ENCODE peak calls at places on chromosomes 12 and 14, in four cellular contexts. M is CD8-positive, alpha-beta T cell; O is AG04449; G is fibroblast of mammary gland. W is an unnamed sample.

GRCh38 chr14:104086210-104086660 is 735 bp downstream of the ASPG start:
- DNase-seq in M (no peak), O (no peak), G (no peak), W (no peak)

GRCh38 chr12:43728117-43728516 is 30.5 kb downstream of the PUS7L start:
- DNase-seq in M (no peak), O (no peak), G (peak), W (no peak)

GRCh38 chr12:107990325-107990724 is 138.8 kb upstream of the WSCD2 start:
- DNase-seq in M (peak), O (no peak), G (peak), W (peak)

GRCh38 chr14:45133683-45134050 is 614 bp downstream of the FKBP3 start:
- DNase-seq in M (no peak), O (no peak), G (no peak), W (no peak)

GRCh38 chr12:64691793-64692583 is 67.2 kb downstream of the GNS start:
- DNase-seq in M (no peak), O (no peak), G (no peak), W (no peak)

GRCh38 chr14:90828642-90829487 is 12.6 kb upstream of the TTC7B start:
- DNase-seq in M (no peak), O (no peak), G (no peak), W (peak)

GRCh38 chr12:22709292-22709691 is 84.3 kb downstream of the ETNK1 start:
- DNase-seq in M (no peak), O (no peak), G (peak), W (peak)

GRCh38 chr12:14403293-14403692 is 37.8 kb downstream of the ATF7IP start:
- DNase-seq in M (no peak), O (no peak), G (no peak), W (no peak)

GRCh38 chr12:43362910-43363694 is 188.9 kb downstream of the ADAMTS20 start:
- DNase-seq in M (no peak), O (no peak), G (peak), W (no peak)

GRCh38 chr12:120488057-120488660 is 7.8 kb upstream of the DYNLL1 start:
- DNase-seq in M (no peak), O (no peak), G (no peak), W (no peak)

GRCh38 chr12:8678661-8679111 is 16.1 kb upstream of the MFAP5 start:
- DNase-seq in M (no peak), O (peak), G (no peak), W (no peak)

GRCh38 chr12:110575326-110575725 is 7.8 kb downstream of the PPTC7 start:
- DNase-seq in M (no peak), O (no peak), G (peak), W (no peak)

GRCh38 chr14:95446470-95446869 is 70.0 kb downstream of the SYNE3 start:
- DNase-seq in M (no peak), O (no peak), G (no peak), W (no peak)

GRCh38 chr12:74626397-74626796 is 88.8 kb downstream of the ATXN7L3B start:
- DNase-seq in M (no peak), O (no peak), G (no peak), W (peak)

GRCh38 chr14:60723218-60724079 is 702 bp downstream of the SIX4 start:
- DNase-seq in M (no peak), O (no peak), G (peak), W (no peak)

GRCh38 chr12:10861366-10861765 is 12.1 kb upstream of the PRR4 start:
- DNase-seq in M (no peak), O (no peak), G (peak), W (no peak)

GRCh38 chr12:106285993-106286392 is 16.5 kb upstream of the TCP11L2 start:
- DNase-seq in M (no peak), O (no peak), G (no peak), W (no peak)

GRCh38 chr14:66359500-66359899 is 126.7 kb upstream of the CCDC196 start:
- DNase-seq in M (no peak), O (no peak), G (peak), W (peak)

GRCh38 chr14:28057286-28058011 is 709.1 kb upstream of the FOXG1 start:
- DNase-seq in M (no peak), O (no peak), G (peak), W (no peak)

GRCh38 chr12:14768823-14769405 is 34.4 kb downstream of the WBP11 start:
- DNase-seq in M (no peak), O (no peak), G (peak), W (no peak)

GRCh38 chr14:55911794-55912193 is 206.4 kb upstream of the PELI2 start:
- DNase-seq in M (no peak), O (no peak), G (peak), W (no peak)

GRCh38 chr12:120846721-120847120 is 57.4 kb downstream of the SPPL3 start:
- DNase-seq in M (no peak), O (no peak), G (no peak), W (no peak)

GRCh38 chr14:98182385-98183055 is 1089.5 kb downstream of the BCL11B start:
- DNase-seq in M (no peak), O (no peak), G (no peak), W (no peak)

GRCh38 chr12:252634-253033 is 10.0 kb downstream of the SLC6A13 start:
- DNase-seq in M (no peak), O (no peak), G (no peak), W (no peak)

GRCh38 chr12:84701966-84702365 is 210.6 kb downstream of the SLC6A15 start:
- DNase-seq in M (no peak), O (no peak), G (peak), W (no peak)

GRCh38 chr14:67622675-67623074 is 3.0 kb downstream of the ARG2 start:
- DNase-seq in M (no peak), O (peak), G (peak), W (no peak)

GRCh38 chr14:30223385-30223785 is 295.7 kb upstream of the PRKD1 start:
- DNase-seq in M (no peak), O (no peak), G (peak), W (no peak)

GRCh38 chr12:43099691-43100163 is 452.3 kb downstream of the ADAMTS20 start:
- DNase-seq in M (no peak), O (no peak), G (no peak), W (no peak)

GRCh38 chr12:121806556-121807308 is 2.9 kb downstream of the SETD1B start:
- DNase-seq in M (no peak), O (no peak), G (peak), W (no peak)

GRCh38 chr12:7060353-7060954 is at the start of gene C1S:
- DNase-seq in M (no peak), O (peak), G (peak), W (no peak)
- TF ChIP-seq CTCF in M (no peak), O (peak), G (peak), W (no peak)

GRCh38 chr14:92487513-92488133 is 26.0 kb upstream of the RIN3 start:
- DNase-seq in M (no peak), O (no peak), G (no peak), W (no peak)
- H3K4me3 ChIP-seq in M (no peak), O (no peak), G (no peak), W (no peak)

DNA sequence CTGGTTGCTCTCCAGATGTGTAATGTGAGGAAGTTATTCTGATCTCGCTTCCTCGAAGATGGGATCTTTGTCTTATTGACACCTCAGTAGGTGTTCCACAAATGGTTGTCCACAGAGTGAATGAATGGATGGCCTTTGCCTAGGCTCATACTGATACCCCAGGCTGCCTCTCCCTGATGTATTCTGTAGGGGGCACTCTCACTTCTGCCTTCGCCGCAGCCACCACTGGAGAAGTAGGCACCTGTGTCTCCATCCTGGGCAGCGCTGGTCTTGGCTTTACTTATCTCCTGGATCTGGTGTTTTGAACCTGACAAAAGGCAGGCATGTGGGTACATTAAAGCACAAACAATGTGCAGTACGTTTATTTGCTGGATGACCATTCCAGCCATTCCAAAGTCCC is 82.1 kb downstream of the ZFP36L1 start:
- DNase-seq in M (no peak), O (no peak), G (no peak), W (no peak)
- TF ChIP-seq CTCF in M (no peak), O (no peak), G (no peak), W (peak)

GRCh38 chr12:47808049-47808448 is 11.7 kb downstream of the HDAC7 start:
- DNase-seq in M (peak), O (no peak), G (peak), W (no peak)
- H3K4me3 ChIP-seq in M (peak), O (no peak), G (no peak), W (no peak)

GRCh38 chr12:132560421-132560830 is 50.0 kb downstream of the LRCOL1 start:
- DNase-seq in M (no peak), O (no peak), G (no peak), W (no peak)

GRCh38 chr12:132557969-132558856 is 52.2 kb downstream of the LRCOL1 start:
- DNase-seq in M (no peak), O (no peak), G (no peak), W (no peak)

GRCh38 chr12:132559652-132560420 is 50.5 kb downstream of the LRCOL1 start:
- DNase-seq in M (no peak), O (no peak), G (peak), W (no peak)

GRCh38 chr12:132557291-132557968 is 53.0 kb downstream of the LRCOL1 start:
- DNase-seq in M (no peak), O (no peak), G (no peak), W (no peak)

DNA sequence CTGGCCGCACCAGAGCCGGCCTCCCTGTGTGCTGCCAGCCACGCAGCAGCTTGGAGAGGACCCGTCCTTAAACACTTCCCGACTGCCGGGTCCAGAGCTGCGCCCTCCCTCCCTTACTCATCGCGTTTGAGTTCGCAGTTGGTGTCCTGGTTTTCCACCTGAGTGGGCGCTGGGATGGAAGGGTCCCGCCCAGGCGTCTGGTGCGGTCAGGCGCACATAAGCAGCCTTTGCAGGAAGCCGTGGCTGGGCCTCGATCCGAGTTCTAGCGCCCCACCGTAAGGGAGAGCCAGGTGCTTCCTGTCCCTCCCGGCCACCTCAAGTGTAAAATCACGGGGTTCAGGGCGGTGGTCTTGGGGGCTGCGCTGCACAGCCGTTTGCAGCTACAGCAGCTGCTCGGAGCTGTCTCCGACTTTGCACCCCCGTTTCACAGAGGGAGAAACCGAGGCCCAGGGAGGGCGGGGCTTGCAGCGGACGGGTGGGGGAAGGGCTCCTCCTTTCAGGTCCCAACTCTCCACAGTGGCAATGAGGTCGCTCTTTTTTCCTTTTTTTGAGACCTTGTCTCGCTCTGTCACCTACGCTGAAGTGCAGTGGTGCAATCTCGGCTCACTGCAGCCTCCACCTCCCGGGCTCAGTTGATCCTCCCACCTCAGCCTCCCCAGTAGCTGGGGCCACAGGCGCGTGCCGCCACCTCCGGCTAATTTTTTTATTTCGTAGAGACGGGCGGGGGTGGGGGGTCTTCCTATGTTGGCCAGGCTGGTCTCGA is 51.3 kb downstream of the LRCOL1 start:
- DNase-seq in M (peak), O (no peak), G (no peak), W (no peak)
- TF ChIP-seq CTCF in M (no peak), O (no peak), G (no peak), W (no peak)

GRCh38 chr14:53044486-53044885 is 93.6 kb upstream of the FERMT2 start:
- DNase-seq in M (no peak), O (peak), G (peak), W (no peak)

GRCh38 chr14:53041067-53041466 is 90.2 kb upstream of the FERMT2 start:
- DNase-seq in M (no peak), O (no peak), G (no peak), W (no peak)

GRCh38 chr14:53047302-53047701 is 96.5 kb upstream of the FERMT2 start:
- DNase-seq in M (no peak), O (peak), G (no peak), W (no peak)

GRCh38 chr14:53042480-53042879 is 91.6 kb upstream of the FERMT2 start:
- DNase-seq in M (no peak), O (no peak), G (no peak), W (no peak)

DNA sequence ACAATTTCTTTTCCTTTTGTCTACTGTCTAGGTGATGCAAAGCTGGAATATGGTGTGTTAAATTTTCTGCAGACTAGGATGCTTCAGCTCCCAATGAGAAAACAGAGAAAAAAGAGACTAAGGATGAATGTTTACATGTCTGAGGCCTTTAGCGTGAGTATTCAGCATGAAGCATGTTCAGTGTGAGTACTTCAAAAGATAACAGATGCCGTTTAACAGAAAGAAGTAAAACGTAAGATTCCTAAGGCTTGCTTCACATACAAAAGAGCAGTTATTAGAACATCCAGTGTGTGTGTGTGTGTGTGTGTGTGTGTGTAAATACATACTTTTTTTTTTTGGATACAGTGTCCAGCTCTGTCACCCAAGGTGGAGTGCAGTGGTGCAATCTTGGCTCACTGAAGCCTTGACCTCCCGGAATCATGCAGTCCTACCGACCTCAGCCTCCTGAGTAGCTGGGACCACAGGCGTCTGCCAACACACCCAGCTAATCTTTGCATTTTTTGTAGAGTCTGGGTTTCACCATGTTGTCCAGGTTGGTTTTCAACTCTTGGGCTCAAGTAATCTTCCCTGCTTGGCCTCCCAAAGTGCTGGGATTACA is 92.4 kb upstream of the FERMT2 start:
- DNase-seq in M (no peak), O (no peak), G (no peak), W (no peak)
- H3K4me3 ChIP-seq in M (no peak), O (no peak), G (no peak), W (no peak)

DNA sequence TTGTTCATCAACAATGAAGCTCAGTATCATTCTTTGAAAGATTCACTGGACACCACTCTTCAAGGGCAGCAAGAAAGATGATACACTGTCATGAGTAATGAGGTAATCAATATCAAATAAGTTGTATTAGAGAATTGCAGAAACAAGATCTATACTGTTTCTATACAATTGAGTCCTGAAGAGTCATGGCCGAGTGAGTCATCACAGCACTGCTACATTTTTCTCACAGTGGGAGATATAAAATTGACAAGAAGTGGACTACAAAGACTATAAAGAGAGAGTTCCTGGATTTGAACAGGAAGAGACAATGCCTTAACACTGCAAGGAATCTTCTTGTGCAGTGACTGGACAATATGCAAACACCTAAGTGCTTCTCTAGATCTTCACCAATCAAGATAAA is 183.5 kb upstream of the KRR1 start:
- DNase-seq in M (no peak), O (no peak), G (peak), W (no peak)
- TF ChIP-seq CTCF in M (no peak), O (no peak), G (no peak), W (no peak)

GRCh38 chr12:109016016-109016415 is 4.9 kb downstream of the SVOP start:
- DNase-seq in M (no peak), O (no peak), G (no peak), W (no peak)

GRCh38 chr12:109016978-109017377 is 3.9 kb downstream of the SVOP start:
- DNase-seq in M (no peak), O (no peak), G (no peak), W (no peak)

GRCh38 chr12:109018276-109018675 is 2.6 kb downstream of the SVOP start:
- DNase-seq in M (no peak), O (no peak), G (no peak), W (no peak)

GRCh38 chr12:109020136-109020535 is 732 bp downstream of the SVOP start:
- DNase-seq in M (no peak), O (no peak), G (no peak), W (no peak)

DNA sequence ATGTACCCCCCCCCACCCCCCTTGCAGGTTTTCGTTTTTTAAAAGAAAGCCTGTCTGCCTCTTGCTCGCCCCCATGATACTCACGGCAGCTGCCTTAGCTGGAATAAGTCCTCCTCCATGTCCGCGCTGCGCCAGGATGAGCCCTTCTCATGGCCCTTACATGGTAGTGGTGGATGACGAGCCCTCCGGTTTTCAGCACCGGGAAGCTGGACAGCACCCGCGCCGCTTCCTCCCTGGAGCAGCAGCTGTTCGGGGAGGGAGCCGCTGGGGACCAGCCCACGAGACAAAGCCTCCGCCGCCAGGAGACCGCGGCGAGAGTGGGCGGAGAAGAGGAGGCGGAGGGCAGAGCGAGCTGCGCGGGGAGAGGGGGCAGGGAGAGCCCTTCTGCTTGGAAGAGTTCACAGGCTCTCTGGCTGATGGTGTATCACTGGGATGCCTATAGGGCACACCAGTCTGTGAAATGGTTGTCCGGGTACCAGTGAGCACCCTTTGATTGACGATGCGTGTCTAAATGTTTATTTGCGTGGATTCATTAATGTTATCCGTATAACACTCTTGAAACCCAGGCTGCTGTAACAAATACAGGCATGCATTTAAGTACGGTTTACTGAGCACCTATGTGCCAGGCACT is at the start of gene SVOP:
- DNase-seq in M (peak), O (peak), G (peak), W (no peak)
- H3K4me3 ChIP-seq in M (no peak), O (no peak), G (no peak), W (no peak)

GRCh38 chr12:68067762-68068376 is 78.6 kb downstream of the IFNG-AS1 start:
- DNase-seq in M (no peak), O (no peak), G (peak), W (no peak)
- TF ChIP-seq CTCF in M (no peak), O (no peak), G (peak), W (peak)

GRCh38 chr12:90842477-90842876 is 112.5 kb downstream of the CCER1 start:
- DNase-seq in M (no peak), O (no peak), G (no peak), W (no peak)
- H3K4me3 ChIP-seq in M (no peak), O (no peak), G (no peak), W (no peak)

W was measured in GM12864.